ENCODE peak calls at places on chromosomes 4 and X, in five cellular contexts. J, Z, X, S and B are unnamed samples.

GRCh38 chrX:130974323-130974722 is 71.3 kb upstream of the ENOX2 start:
- DNase-seq in J (no peak), S (no peak), X (no peak), Z (no peak), B (no peak)

GRCh38 chr4:152106113-152106763 is 345.4 kb upstream of the GATB start:
- DNase-seq in X (peak; percentile 86), Z (no peak), J (no peak), S (peak; percentile 59), B (no peak)

GRCh38 chrX:97168646-97169045 is 284.9 kb downstream of the RPA4 start:
- DNase-seq in J (no peak), S (no peak), X (no peak), Z (no peak), B (no peak)

GRCh38 chrX:39133971-39134370 is 332.7 kb downstream of the MID1IP1 start:
- DNase-seq in Z (peak; percentile 17), J (peak; percentile 17), X (no peak), S (no peak), B (no peak)

GRCh38 chr4:81040175-81040659 is 9.7 kb downstream of the BMP3 start:
- DNase-seq in Z (peak; percentile 67), J (no peak), S (peak; percentile 72), X (no peak), B (peak; percentile 20)

GRCh38 chrX:75655627-75656026 is 129.4 kb downstream of the MAGEE2 start:
- DNase-seq in S (no peak), X (no peak), Z (no peak), J (no peak), B (no peak)

GRCh38 chr4:73450398-73451004 is 14.5 kb downstream of the AFP start:
- DNase-seq in J (no peak), Z (peak; percentile 90), X (no peak), S (peak; percentile 34), B (no peak)

GRCh38 chr4:92163348-92163747 is 140.4 kb upstream of the GRID2 start:
- DNase-seq in S (no peak), Z (peak; percentile 4), X (no peak), J (no peak), B (no peak)

GRCh38 chr4:2413821-2414610 is 4.4 kb downstream of the ZFYVE28 start:
- DNase-seq in S (no peak), Z (no peak), X (no peak), J (no peak), B (no peak)